ENCODE peak calls at places on chromosomes 3 and 15, in five cellular contexts. One of them, this sample, is unnamed.

GRCh38 chr3:100533176-100533575 is 40.8 kb downstream of the TMEM45A start:
- DNase-seq in IMR-90: no peak
- DNase-seq in HepG2: no peak
- DNase-seq in transverse colon: no peak
- DNase-seq in A549: no peak
- DNase-seq in this sample: no peak

GRCh38 chr3:28347374-28348285 is 891 bp upstream of the ZCWPW2 start:
- DNase-seq in A549: no peak
- DNase-seq in IMR-90: peak
- DNase-seq in transverse colon: no peak
- DNase-seq in HepG2: no peak
- DNase-seq in this sample: no peak

GRCh38 chr3:189419022-189419421 is 212.2 kb upstream of the TP63 start:
- DNase-seq in A549: no peak
- DNase-seq in IMR-90: no peak
- DNase-seq in HepG2: no peak
- DNase-seq in transverse colon: no peak
- DNase-seq in this sample: no peak

GRCh38 chr3:52249683-52250082 is 4.1 kb downstream of the PPM1M start:
- DNase-seq in IMR-90: no peak
- DNase-seq in HepG2: no peak
- DNase-seq in transverse colon: no peak
- DNase-seq in A549: no peak
- DNase-seq in this sample: no peak

GRCh38 chr3:12705981-12706380 is 42.1 kb upstream of the RAF1 start:
- DNase-seq in IMR-90: peak
- DNase-seq in transverse colon: no peak
- DNase-seq in HepG2: no peak
- DNase-seq in A549: no peak
- DNase-seq in this sample: no peak

GRCh38 chr3:72830452-72831217 is 17.6 kb downstream of the SHQ1 start:
- DNase-seq in HepG2: no peak
- DNase-seq in A549: no peak
- DNase-seq in IMR-90: peak
- DNase-seq in transverse colon: no peak
- DNase-seq in this sample: no peak

GRCh38 chr3:180223268-180223667 is 186.5 kb upstream of the PEX5L start:
- DNase-seq in A549: no peak
- DNase-seq in IMR-90: no peak
- DNase-seq in transverse colon: no peak
- DNase-seq in HepG2: no peak
- DNase-seq in this sample: no peak

GRCh38 chr15:79967331-79968182 is 3.4 kb downstream of the BCL2A1 start:
- DNase-seq in transverse colon: no peak
- DNase-seq in HepG2: no peak
- DNase-seq in IMR-90: no peak
- DNase-seq in A549: no peak
- DNase-seq in this sample: no peak

GRCh38 chr3:20394243-20394642 is 208.2 kb upstream of the SGO1 start:
- DNase-seq in HepG2: no peak
- DNase-seq in IMR-90: no peak
- DNase-seq in transverse colon: no peak
- DNase-seq in A549: no peak
- DNase-seq in this sample: no peak

GRCh38 chr3:46407976-46408375 is 917 bp downstream of the CCRL2 start:
- DNase-seq in HepG2: no peak
- DNase-seq in transverse colon: no peak
- DNase-seq in A549: no peak
- DNase-seq in IMR-90: no peak
- DNase-seq in this sample: no peak

GRCh38 chr3:140854961-140855360 is 86.7 kb upstream of the SLC25A36 start:
- DNase-seq in transverse colon: no peak
- DNase-seq in A549: no peak
- DNase-seq in HepG2: no peak
- DNase-seq in IMR-90: no peak
- DNase-seq in this sample: no peak

GRCh38 chr3:180802837-180803236 is 109.6 kb upstream of the FXR1 start:
- DNase-seq in transverse colon: no peak
- DNase-seq in IMR-90: peak
- DNase-seq in HepG2: peak
- DNase-seq in A549: peak
- DNase-seq in this sample: no peak

GRCh38 chr3:148331111-148331818 is 366.4 kb upstream of the AGTR1 start:
- DNase-seq in HepG2: no peak
- DNase-seq in A549: no peak
- DNase-seq in transverse colon: no peak
- DNase-seq in IMR-90: peak
- DNase-seq in this sample: no peak

GRCh38 chr3:128496602-128497304 is 3.8 kb upstream of the GATA2 start:
- DNase-seq in transverse colon: no peak
- DNase-seq in HepG2: no peak
- DNase-seq in A549: no peak
- DNase-seq in IMR-90: no peak
- DNase-seq in this sample: no peak

GRCh38 chr3:170953736-170954135 is 45.3 kb upstream of the EIF5A2 start:
- DNase-seq in A549: no peak
- DNase-seq in transverse colon: no peak
- DNase-seq in IMR-90: no peak
- DNase-seq in HepG2: no peak
- DNase-seq in this sample: no peak

GRCh38 chr3:120682095-120682681 is at the start of gene HGD:
- DNase-seq in IMR-90: peak
- DNase-seq in HepG2: peak
- DNase-seq in A549: peak
- DNase-seq in transverse colon: peak
- DNase-seq in this sample: no peak

GRCh38 chr3:149638401-149639092 is 19.3 kb downstream of the WWTR1 start:
- DNase-seq in HepG2: no peak
- DNase-seq in transverse colon: no peak
- DNase-seq in IMR-90: peak
- DNase-seq in A549: no peak
- DNase-seq in this sample: no peak

GRCh38 chr3:49754536-49754935 is 30.8 kb upstream of the GMPPB start:
- DNase-seq in A549: no peak
- DNase-seq in IMR-90: no peak
- DNase-seq in HepG2: no peak
- DNase-seq in transverse colon: no peak
- DNase-seq in this sample: no peak

GRCh38 chr3:34012102-34012461 is 213.7 kb downstream of the PDCD6IP start:
- DNase-seq in transverse colon: no peak
- DNase-seq in IMR-90: peak
- DNase-seq in A549: peak
- DNase-seq in HepG2: peak
- DNase-seq in this sample: no peak

GRCh38 chr3:46853441-46854410 is 9.5 kb downstream of the MYL3 start:
- DNase-seq in HepG2: no peak
- DNase-seq in transverse colon: no peak
- DNase-seq in IMR-90: no peak
- DNase-seq in A549: no peak
- DNase-seq in this sample: peak

GRCh38 chr15:88913850-88914169 is 631 bp upstream of the MFGE8 start:
- DNase-seq in IMR-90: no peak
- DNase-seq in transverse colon: no peak
- DNase-seq in HepG2: no peak
- DNase-seq in A549: no peak
- DNase-seq in this sample: no peak

GRCh38 chr15:88911766-88912118 is 1.4 kb downstream of the MFGE8 start:
- DNase-seq in IMR-90: peak
- DNase-seq in transverse colon: no peak
- DNase-seq in A549: peak
- DNase-seq in HepG2: no peak
- DNase-seq in this sample: no peak

GRCh38 chr15:88912500-88912921 is 668 bp downstream of the MFGE8 start:
- DNase-seq in HepG2: no peak
- DNase-seq in transverse colon: no peak
- DNase-seq in A549: no peak
- DNase-seq in IMR-90: no peak
- DNase-seq in this sample: peak

GRCh38 chr15:88915354-88915753 is 2.2 kb upstream of the MFGE8 start:
- DNase-seq in A549: no peak
- DNase-seq in IMR-90: no peak
- DNase-seq in HepG2: no peak
- DNase-seq in transverse colon: no peak
- DNase-seq in this sample: no peak

DNA sequence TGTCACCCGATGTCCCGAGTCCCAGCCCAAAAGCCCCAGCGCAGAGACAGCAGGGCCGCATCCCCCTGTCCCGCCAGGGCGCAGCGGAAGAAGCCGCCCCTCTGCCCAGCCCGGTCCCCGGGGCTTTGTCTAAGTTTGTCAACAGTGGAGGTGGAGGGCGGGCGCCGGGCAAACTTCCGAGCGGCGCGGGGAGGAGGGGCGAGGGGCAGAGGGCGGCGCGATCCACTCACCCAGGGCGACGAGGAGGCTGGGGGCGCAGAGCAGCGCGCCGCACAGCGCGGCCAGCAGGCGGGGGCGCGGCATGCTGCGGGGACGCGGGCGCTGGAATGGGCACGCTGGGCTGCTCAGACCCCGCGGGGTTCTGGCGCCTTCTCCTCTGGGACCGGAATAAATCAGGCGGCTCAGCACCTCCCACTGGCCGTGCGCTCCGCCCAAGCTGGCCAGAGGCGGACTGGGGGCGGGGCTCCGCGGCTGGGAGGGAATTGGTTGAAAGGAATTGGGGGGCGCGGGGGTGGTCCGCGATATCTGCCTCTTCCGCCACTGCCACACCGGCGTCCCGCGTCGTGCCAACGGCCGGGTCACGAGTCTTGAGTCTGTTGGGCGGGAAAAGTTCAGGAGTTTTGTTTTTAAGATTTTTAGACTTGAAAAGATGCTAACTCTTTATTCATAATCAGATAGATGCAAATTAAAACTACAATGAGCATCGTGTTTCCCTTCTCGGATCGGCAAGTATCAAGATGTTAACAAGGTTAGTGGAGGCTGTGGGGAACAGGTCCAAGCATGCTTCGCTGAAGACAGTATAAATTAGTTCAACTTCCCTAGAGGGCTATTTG is at the start of gene MFGE8:
- DNase-seq in A549: peak
- DNase-seq in IMR-90: peak
- DNase-seq in HepG2: peak
- DNase-seq in transverse colon: peak
- DNase-seq in this sample: peak
- TF ChIP-seq CTCF in A549: no peak
- TF ChIP-seq CTCF in IMR-90: peak
- TF ChIP-seq CTCF in HepG2: peak
- TF ChIP-seq CTCF in transverse colon: peak
- TF ChIP-seq CTCF in this sample: peak

DNA sequence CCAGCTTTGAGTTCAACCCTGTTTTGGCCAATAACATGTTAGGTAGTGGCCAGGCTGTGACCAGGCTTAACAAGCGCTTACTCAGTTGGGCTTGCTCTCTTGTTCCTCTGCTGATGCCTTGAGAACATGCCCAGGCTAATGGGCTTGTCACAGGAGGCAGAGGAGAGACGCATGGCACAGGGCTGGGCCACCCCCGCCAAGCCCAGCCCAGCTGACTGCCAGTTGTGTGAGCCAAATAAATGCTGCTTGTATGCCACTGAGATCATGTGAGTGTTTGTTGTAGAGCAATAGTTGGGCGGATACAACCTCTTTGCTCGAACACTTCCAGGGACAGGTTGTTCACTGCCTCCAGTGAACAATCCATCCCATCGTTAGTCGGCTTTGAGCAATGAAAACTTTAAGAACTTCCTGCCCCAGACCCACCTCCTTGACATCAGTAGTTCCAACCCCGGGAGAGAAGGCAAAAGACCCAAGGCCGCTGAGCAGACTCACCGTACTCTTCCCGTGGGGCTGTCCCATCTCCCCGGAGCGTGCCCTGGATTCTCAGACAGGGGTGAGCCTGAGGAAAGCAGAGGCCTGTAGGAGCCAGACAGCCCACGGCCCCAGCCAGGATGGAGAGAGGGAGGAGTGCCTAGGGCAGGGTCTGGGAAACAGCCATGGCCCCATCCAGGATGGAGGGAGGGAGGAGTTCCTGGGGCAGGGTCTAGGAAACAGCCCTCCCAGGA is 4.1 kb downstream of the PLA2G4F start:
- DNase-seq in IMR-90: no peak
- DNase-seq in HepG2: no peak
- DNase-seq in A549: no peak
- DNase-seq in transverse colon: peak
- DNase-seq in this sample: no peak
- TF ChIP-seq POLR2A in IMR-90: no peak
- TF ChIP-seq POLR2A in HepG2: no peak
- TF ChIP-seq POLR2A in A549: no peak
- TF ChIP-seq POLR2A in transverse colon: no peak
- TF ChIP-seq POLR2A in this sample: no peak

GRCh38 chr3:133762539-133762938 is 16.3 kb downstream of the TF start:
- DNase-seq in HepG2: no peak
- DNase-seq in IMR-90: no peak
- DNase-seq in A549: no peak
- DNase-seq in transverse colon: no peak
- DNase-seq in this sample: no peak

GRCh38 chr3:133763797-133764734 is 17.9 kb downstream of the TF start:
- DNase-seq in A549: no peak
- DNase-seq in IMR-90: no peak
- DNase-seq in transverse colon: no peak
- DNase-seq in HepG2: no peak
- DNase-seq in this sample: no peak

GRCh38 chr3:133765256-133765655 is 19.1 kb downstream of the TF start:
- DNase-seq in IMR-90: no peak
- DNase-seq in HepG2: no peak
- DNase-seq in A549: no peak
- DNase-seq in transverse colon: no peak
- DNase-seq in this sample: no peak

GRCh38 chr3:133769536-133769935 is 23.3 kb downstream of the TF start:
- DNase-seq in IMR-90: no peak
- DNase-seq in HepG2: no peak
- DNase-seq in transverse colon: no peak
- DNase-seq in A549: no peak
- DNase-seq in this sample: no peak

DNA sequence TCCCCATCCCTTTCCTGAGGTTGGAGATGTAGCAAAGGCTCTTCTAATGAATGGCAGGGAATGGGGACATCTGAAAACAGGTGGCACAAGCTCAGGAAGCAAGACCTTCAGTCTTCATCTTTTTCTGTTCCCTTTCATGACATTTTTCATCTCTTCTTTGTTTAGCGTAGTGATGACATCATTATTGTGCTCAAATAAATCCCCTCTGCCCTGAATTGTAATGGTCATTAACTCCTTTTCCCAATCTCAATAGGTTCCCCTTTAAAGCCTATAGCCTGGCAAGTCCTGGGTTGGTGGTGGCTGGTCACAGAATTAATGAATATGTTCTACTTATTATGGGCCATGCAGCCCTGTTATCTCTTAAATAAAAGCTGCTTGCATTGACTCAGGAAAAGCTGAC is 21.4 kb downstream of the TF start:
- DNase-seq in A549: no peak
- DNase-seq in HepG2: no peak
- DNase-seq in transverse colon: no peak
- DNase-seq in IMR-90: no peak
- DNase-seq in this sample: no peak
- H3K27ac ChIP-seq in A549: no peak
- H3K27ac ChIP-seq in HepG2: peak
- H3K27ac ChIP-seq in transverse colon: no peak
- H3K27ac ChIP-seq in IMR-90: no peak
- H3K27ac ChIP-seq in this sample: no peak

GRCh38 chr3:41075958-41076357 is 123.3 kb upstream of the CTNNB1 start:
- DNase-seq in A549: no peak
- DNase-seq in HepG2: peak
- DNase-seq in IMR-90: no peak
- DNase-seq in transverse colon: no peak
- DNase-seq in this sample: no peak
- TF ChIP-seq CTCF in A549: no peak
- TF ChIP-seq CTCF in HepG2: no peak
- TF ChIP-seq CTCF in IMR-90: no peak
- TF ChIP-seq CTCF in transverse colon: no peak
- TF ChIP-seq CTCF in this sample: no peak

GRCh38 chr15:74628199-74628598 is 12.6 kb downstream of the CLK3 start:
- DNase-seq in IMR-90: no peak
- DNase-seq in HepG2: no peak
- DNase-seq in A549: no peak
- DNase-seq in transverse colon: no peak
- DNase-seq in this sample: no peak
- TF ChIP-seq POLR2A in IMR-90: no peak
- TF ChIP-seq POLR2A in HepG2: no peak
- TF ChIP-seq POLR2A in A549: no peak
- TF ChIP-seq POLR2A in transverse colon: no peak
- TF ChIP-seq POLR2A in this sample: no peak